ENCODE peak calls at places on chromosome 10, in seven cellular contexts. Q is HepG2, L is A673, Z is RWPE2, T is esophagus squamous epithelium, A is SK-N-SH, X is right atrium auricular region. G is an unnamed sample.

GRCh38 chr10:69056129-69056528 is 31.8 kb upstream of the SRGN start:
- DNase-seq in Q (no peak), L (no peak), Z (no peak), T (no peak), A (no peak), X (no peak), G (no peak)

GRCh38 chr10:24897326-24897926 is 55.0 kb downstream of the PRTFDC1 start:
- DNase-seq in Q (peak; percentile 20), L (peak; percentile 66), Z (no peak), T (no peak), A (no peak), X (no peak), G (no peak)

GRCh38 chr10:128567561-128567960 is 441.3 kb upstream of the MKI67 start:
- DNase-seq in Q (no peak), L (no peak), Z (no peak), T (no peak), A (no peak), X (no peak), G (no peak)

GRCh38 chr10:116538461-116538860 is 7.3 kb upstream of the PNLIP start:
- DNase-seq in Q (peak; percentile 9), L (no peak), Z (no peak), T (no peak), A (no peak), X (no peak), G (peak; percentile 69)

GRCh38 chr10:117647306-117647705 is 104.8 kb downstream of the EMX2 start:
- DNase-seq in Q (no peak), L (no peak), Z (no peak), T (no peak), A (no peak), X (no peak), G (no peak)

GRCh38 chr10:66752714-66753113 is 173.1 kb upstream of the LRRTM3 start:
- DNase-seq in Q (no peak), L (no peak), Z (no peak), T (no peak), A (no peak), X (no peak), G (no peak)

GRCh38 chr10:117619710-117620405 is 77.3 kb downstream of the EMX2 start:
- DNase-seq in Q (no peak), L (no peak), Z (no peak), T (no peak), A (no peak), X (no peak), G (no peak)

GRCh38 chr10:6650580-6650979 is 70.5 kb upstream of the PRKCQ start:
- DNase-seq in Q (no peak), L (no peak), Z (no peak), T (no peak), A (no peak), X (no peak), G (no peak)

GRCh38 chr10:18421726-18422293 is 229.6 kb downstream of the NSUN6 start:
- DNase-seq in Q (no peak), L (no peak), Z (no peak), T (no peak), A (no peak), X (no peak), G (no peak)

GRCh38 chr10:79020605-79021004 is 48.2 kb upstream of the ZMIZ1 start:
- DNase-seq in Q (no peak), L (no peak), Z (peak; percentile 12), T (no peak), A (no peak), X (no peak), G (no peak)

GRCh38 chr10:84552478-84552877 is 224.1 kb downstream of the CCSER2 start:
- DNase-seq in Q (no peak), L (no peak), Z (no peak), T (no peak), A (no peak), X (no peak), G (no peak)

GRCh38 chr10:68082815-68083395 is 7.8 kb upstream of the HERC4 start:
- DNase-seq in Q (no peak), L (peak; percentile 66), Z (no peak), T (no peak), A (peak; percentile 32), X (no peak), G (no peak)

GRCh38 chr10:79475119-79475653 is 29.8 kb upstream of the ZCCHC24 start:
- DNase-seq in Q (no peak), L (no peak), Z (no peak), T (no peak), A (no peak), X (no peak), G (no peak)

GRCh38 chr10:27534341-27534740 is 30.2 kb downstream of the RAB18 start:
- DNase-seq in Q (no peak), L (no peak), Z (no peak), T (no peak), A (no peak), X (no peak), G (no peak)

GRCh38 chr10:4485611-4486010 is 340.4 kb upstream of the AKR1E2 start:
- DNase-seq in Q (no peak), L (no peak), Z (no peak), T (no peak), A (no peak), X (no peak), G (no peak)

GRCh38 chr10:115931301-115931700 is 341.7 kb downstream of the GFRA1 start:
- DNase-seq in Q (no peak), L (no peak), Z (no peak), T (no peak), A (no peak), X (no peak), G (no peak)

GRCh38 chr10:62554632-62555199 is 180.5 kb downstream of the ZNF365 start:
- DNase-seq in Q (peak; percentile 16), L (peak; percentile 85), Z (no peak), T (no peak), A (peak; percentile 33), X (no peak), G (no peak)

GRCh38 chr10:48973065-48973464 is 33.4 kb upstream of the LRRC18 start:
- DNase-seq in Q (no peak), L (no peak), Z (no peak), T (no peak), A (no peak), X (no peak), G (no peak)

DNA sequence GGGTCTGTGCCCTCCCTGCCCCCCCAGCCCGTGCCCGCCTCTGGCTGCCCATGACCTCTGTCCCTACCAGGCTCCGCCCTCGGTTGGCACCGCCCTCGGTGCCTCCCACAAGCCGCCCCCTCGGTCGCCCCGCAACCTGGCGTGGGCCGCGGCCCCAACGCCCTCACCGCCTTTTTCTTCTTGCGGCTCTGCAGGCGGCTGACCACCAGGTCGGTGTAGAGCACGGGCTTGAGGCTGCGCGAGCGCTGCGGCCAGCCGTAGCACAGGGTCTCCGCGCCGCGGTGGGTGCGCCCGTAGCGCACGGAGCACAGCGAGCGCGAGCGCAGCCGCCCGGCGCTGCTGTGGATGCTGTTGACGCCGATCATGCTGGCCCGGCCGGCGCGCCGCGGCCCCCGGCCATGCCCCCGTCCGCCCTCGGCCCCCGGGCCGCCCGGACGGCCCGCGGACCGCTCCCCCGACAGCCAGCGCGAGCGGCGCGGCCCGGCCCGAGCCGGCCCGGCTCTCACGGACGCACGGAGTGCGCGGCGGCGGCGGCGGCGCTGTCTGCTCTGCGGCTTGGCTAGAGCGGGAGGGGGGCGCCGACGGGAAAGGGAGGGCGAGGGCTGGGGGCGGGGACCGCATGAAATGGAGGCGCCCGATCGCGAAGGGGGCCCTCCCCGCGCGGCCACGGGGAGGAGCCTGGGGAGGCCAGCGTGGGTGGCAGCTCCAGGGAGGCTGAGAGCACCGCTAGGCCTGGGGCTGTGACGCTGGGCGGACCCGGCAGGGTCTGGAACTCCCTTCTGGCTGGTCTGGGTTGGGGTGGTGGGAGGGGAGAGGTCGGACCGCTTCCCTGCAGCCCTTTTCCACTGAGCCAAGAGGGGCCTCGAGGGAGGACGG is 9.6 kb downstream of the PSD start:
- DNase-seq in Q (no peak), L (peak; percentile 73), Z (peak; percentile 30), T (no peak), A (peak; percentile 91), X (no peak), G (no peak)
- H3K4me3 ChIP-seq in Q (peak overlapping the region; percentile 42), L (peak overlapping the region; percentile 61), Z (peak overlapping the region; percentile 32), T (peak overlapping the region; percentile 51), A (peak overlapping the region; percentile 61), X (peak overlapping the region; percentile 46), G (peak overlapping the region; percentile 38)

GRCh38 chr10:121910673-121911420 is 17.0 kb downstream of the ATE1 start:
- DNase-seq in Q (no peak), L (peak; percentile 4), Z (no peak), T (no peak), A (no peak), X (no peak), G (no peak)
- H3K36me3 ChIP-seq in Q (peaks cover 27% of the 10 kb centered on the region), L (no peaks in the 10 kb centered on the region), Z (peaks cover 54% of the 10 kb centered on the region), T (peaks cover 76% of the 10 kb centered on the region), A (peaks cover 21% of the 10 kb centered on the region), X (peaks cover 48% of the 10 kb centered on the region), G (no peaks in the 10 kb centered on the region)

GRCh38 chr10:112314822-112315474 is 31.7 kb downstream of the TECTB start:
- DNase-seq in Q (peak; percentile 64), L (peak; percentile 71), Z (peak; percentile 72), T (no peak), A (peak; percentile 76), X (peak; percentile 83), G (peak; percentile 18)
- TF ChIP-seq CTCF in Q (peak; percentile 92), L (peak; percentile 93), Z (peak; percentile 90), T (peak; percentile 75), A (peak; percentile 95), X (peak; percentile 91), G (peak; percentile 81)

DNA sequence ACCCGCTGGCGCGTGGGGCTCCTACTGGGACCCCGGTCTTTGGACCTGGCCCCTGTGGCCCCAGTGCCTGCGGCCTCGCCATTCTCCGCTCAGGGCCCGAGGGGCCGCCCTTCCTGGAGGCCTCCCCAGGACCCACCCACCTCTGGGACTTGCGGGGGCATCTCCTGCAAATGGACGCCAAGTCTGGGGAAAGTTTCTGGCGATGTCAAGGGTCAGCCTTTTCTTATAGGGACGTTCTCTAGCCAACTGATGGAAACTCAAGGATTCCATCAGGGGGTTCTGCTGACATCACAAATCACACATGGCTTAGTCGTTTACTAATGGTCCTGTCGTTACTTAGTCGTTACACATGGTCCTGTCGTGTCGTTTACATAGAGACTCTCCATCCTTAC is 57.7 kb upstream of the RHOBTB1 start:
- DNase-seq in Q (no peak), L (no peak), Z (no peak), T (no peak), A (no peak), X (no peak), G (no peak)
- H3K4me3 ChIP-seq in Q (peak overlapping the region; percentile 98), L (peak overlapping the region; percentile 43), Z (peak overlapping the region; percentile 33), T (peak overlapping the region; percentile 51), A (peak overlapping the region; percentile 62), X (peak overlapping the region; percentile 28), G (peak overlapping the region; percentile 72)